ENCODE peak calls at places on chromosomes 11 and 22, in four cellular contexts. A, D, V and J are unnamed samples.

GRCh38 chr11:10666976-10667892 is 26.3 kb downstream of the IRAG1 start:
- DNase-seq in A (no peak), D (no peak), V (no peak), J (no peak)

GRCh38 chr22:31263896-31264295 is 28.4 kb downstream of the PIK3IP1 start:
- DNase-seq in A (no peak), D (no peak), V (no peak), J (no peak)

GRCh38 chr11:133894956-133895549 is 49.7 kb upstream of the SPATA19 start:
- DNase-seq in A (peak), D (peak), V (no peak), J (no peak)

GRCh38 chr22:20528405-20528978 is 21.1 kb downstream of the MED15 start:
- DNase-seq in A (no peak), D (no peak), V (no peak), J (no peak)

GRCh38 chr11:86954288-86955110 is 696 bp downstream of the FZD4 start:
- DNase-seq in A (no peak), D (peak), V (peak), J (no peak)

GRCh38 chr11:130816516-130816915 is 99.8 kb downstream of the SNX19 start:
- DNase-seq in A (no peak), D (no peak), V (no peak), J (no peak)

GRCh38 chr11:103528046-103528445 is 418.8 kb downstream of the DYNC2H1 start:
- DNase-seq in A (no peak), D (no peak), V (no peak), J (no peak)

GRCh38 chr11:31060880-31061279 is 308.7 kb downstream of the DCDC1 start:
- DNase-seq in A (no peak), D (no peak), V (no peak), J (peak)

GRCh38 chr11:42812408-42812807 is 499.4 kb upstream of the API5 start:
- DNase-seq in A (no peak), D (no peak), V (no peak), J (no peak)

GRCh38 chr11:76735841-76736240 is 47.3 kb upstream of the TSKU start:
- DNase-seq in A (no peak), D (no peak), V (peak), J (no peak)

GRCh38 chr11:10017050-10017449 is 277.0 kb downstream of the SBF2 start:
- DNase-seq in A (no peak), D (no peak), V (no peak), J (no peak)

GRCh38 chr22:46829140-46829891 is 66.9 kb downstream of the TBC1D22A start:
- DNase-seq in A (no peak), D (no peak), V (no peak), J (no peak)

GRCh38 chr11:33635161-33635560 is 65.5 kb downstream of the C11orf91 start:
- DNase-seq in A (no peak), D (no peak), V (no peak), J (no peak)

GRCh38 chr11:64146036-64146943 is 19.6 kb downstream of the MACROD1 start:
- DNase-seq in A (no peak), D (peak), V (peak), J (peak)

GRCh38 chr11:59076876-59077571 is 9.1 kb upstream of the GLYATL1B start:
- DNase-seq in A (no peak), D (no peak), V (no peak), J (no peak)

GRCh38 chr11:46808804-46809431 is 37.2 kb downstream of the CKAP5 start:
- DNase-seq in A (no peak), D (no peak), V (no peak), J (peak)

GRCh38 chr11:119258180-119258579 is 52.0 kb downstream of the CBL start:
- DNase-seq in A (no peak), D (no peak), V (no peak), J (no peak)

GRCh38 chr11:20671856-20672546 is 2.6 kb downstream of the NELL1 start:
- DNase-seq in A (no peak), D (no peak), V (peak), J (peak)

DNA sequence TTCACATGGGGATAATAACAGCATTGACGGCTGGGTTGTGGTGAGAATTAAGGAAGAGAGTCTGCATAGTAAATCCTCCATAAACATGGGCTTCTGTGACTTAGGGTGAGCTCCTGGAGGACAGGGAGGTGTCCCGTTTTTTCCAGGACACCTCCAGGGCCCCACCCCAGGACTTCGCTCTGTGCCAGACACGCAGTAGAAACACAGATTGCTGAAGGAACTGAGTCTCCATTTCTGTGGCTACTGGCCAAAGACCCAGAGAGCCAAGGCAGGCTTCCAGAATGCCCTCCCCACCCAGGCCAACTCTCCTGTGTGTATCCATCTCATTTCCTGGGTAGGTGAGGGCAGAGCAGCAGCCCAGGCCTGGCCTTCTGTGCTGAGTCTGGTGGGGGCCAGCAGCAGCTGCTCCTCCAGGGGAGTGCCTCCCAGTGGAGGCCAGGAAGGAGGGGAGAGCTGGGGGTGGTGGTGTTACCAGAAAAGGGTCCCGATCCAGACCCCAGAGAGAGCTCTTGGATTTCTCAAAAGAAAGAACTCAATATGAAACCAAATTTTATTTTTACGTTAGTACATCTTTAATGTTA is 9.5 kb upstream of the RFPL3 start:
- DNase-seq in A (no peak), D (no peak), V (no peak), J (no peak)
- TF ChIP-seq ETV6 in A (no peak), D (no peak), V (no peak), J (no peak)

DNA sequence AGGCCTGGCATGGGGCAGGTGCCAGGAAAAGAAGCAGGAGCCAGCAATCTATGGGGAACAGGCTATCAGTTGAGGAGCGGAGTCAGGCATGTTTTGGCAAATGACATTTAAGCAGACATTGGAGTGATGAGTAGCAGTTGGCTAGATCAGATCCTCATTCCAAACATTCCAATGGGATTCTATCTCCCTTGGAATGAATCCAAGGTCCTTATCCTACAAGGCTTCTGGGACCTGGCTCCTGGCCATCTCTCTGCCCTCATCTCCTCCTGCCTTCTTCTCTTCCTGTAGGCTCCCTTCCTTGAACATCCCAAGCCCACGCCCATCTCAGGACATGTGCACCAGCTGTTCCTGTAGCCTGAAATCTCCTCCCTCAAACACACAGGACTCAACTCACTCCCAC is 1074.5 kb downstream of the TBC1D22A start:
- DNase-seq in A (no peak), D (no peak), V (no peak), J (no peak)
- TF ChIP-seq ETV6 in A (no peak), D (no peak), V (no peak), J (no peak)

GRCh38 chr11:25943777-25944661 is 387.9 kb upstream of the ANO3 start:
- DNase-seq in A (no peak), D (no peak), V (no peak), J (no peak)
- TF ChIP-seq ETV6 in A (no peak), D (no peak), V (no peak), J (no peak)

GRCh38 chr11:17152306-17152705 is 55.5 kb downstream of the PIK3C2A start:
- DNase-seq in A (no peak), D (no peak), V (no peak), J (no peak)

GRCh38 chr11:17157773-17158172 is 50.0 kb downstream of the PIK3C2A start:
- DNase-seq in A (no peak), D (no peak), V (no peak), J (no peak)

GRCh38 chr11:17153759-17154158 is 54.0 kb downstream of the PIK3C2A start:
- DNase-seq in A (no peak), D (no peak), V (no peak), J (no peak)

GRCh38 chr11:17154409-17155159 is 53.2 kb downstream of the PIK3C2A start:
- DNase-seq in A (no peak), D (no peak), V (no peak), J (no peak)

DNA sequence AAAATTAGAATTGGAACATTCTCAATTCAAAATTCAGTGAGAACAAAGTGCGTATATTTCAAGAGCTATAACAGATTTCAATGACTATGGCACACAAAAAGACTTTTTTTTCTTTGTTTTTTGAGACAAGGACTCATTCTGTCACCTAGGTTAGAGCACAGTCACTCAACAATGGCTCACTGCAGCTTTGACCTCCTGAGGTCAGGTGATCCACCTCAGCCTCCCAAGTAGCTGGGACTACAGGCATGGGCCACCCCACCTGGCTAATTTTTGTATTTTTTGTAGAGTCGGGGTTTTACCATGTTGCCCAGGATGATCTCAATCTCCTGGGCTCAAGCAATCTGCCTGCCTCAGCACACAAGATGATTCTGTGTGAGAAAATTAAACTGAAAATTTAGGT is 51.5 kb downstream of the PIK3C2A start:
- DNase-seq in A (no peak), D (peak), V (no peak), J (no peak)
- TF ChIP-seq ETV6 in A (no peak), D (no peak), V (no peak), J (no peak)

DNA sequence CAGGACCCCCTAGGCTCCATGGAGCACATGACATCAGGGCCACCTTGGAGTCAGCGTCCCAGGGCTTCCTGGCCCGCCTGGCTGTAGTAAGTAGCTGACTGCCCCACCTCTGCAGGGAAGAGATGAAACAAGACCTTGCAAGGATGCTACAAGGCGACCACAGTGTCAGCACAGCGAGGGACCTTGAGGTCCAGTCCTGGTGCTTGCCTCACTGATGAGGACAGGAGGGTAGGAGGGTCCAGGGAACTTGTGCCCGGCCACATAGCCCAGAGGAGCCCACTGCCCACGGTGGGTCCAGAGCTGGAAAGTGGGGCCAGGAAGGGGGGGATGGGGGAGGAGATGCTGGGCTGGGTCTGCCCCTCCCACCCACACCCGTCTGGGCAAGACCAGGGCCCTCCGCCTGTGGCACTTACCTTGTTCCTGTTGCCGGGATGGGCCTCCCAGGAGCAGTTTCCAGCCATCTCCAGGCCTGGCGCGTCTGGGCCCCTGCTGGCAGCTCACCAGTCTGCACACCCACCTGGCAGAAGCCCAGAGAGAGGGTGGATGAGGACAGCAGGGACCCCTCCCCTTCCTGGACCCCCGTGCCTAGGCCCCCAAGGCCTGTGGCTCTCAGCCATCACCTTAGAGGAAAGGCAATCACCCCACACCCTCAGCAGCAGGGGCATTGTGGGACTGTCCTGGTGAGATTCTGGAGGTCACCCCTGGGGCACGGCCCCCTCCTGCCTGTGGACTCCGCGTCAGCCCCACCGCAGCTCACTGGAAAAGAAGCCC is 3.4 kb downstream of the MRGPRF start:
- DNase-seq in A (no peak), D (no peak), V (no peak), J (no peak)
- TF ChIP-seq ETV6 in A (no peak), D (no peak), V (no peak), J (no peak)

GRCh38 chr11:101584651-101585050 is 844 bp upstream of the TRPC6 start:
- DNase-seq in A (no peak), D (no peak), V (no peak), J (no peak)
- TF ChIP-seq ETV6 in A (no peak), D (no peak), V (no peak), J (no peak)

DNA sequence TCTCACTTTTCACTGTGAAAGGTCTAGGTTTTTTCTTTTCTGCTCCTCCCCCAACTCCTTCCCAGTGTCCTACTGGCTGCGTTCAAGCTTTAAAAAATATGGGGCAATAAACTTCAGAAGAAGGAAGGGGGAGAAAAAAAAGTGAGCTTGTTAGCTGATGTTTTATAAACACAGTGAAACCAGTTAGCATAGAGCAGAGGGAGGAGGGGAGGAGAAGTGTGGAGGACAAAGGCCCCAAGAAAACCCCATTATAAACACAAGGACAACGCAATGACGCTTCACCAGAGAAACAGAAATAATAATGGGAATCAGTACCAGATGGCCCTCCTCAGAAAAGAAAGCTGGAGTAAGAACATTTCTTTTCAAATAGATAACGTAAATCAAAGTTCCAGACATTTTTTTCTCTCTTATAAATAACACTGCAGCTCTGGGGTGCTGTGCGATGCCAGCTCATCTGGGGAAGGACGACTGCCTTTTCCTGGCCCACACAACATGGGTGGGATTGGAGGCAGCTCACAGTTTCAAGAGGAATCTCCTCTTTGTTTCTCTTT is 235.3 kb upstream of the NARS2 start:
- DNase-seq in A (no peak), D (no peak), V (no peak), J (no peak)
- TF ChIP-seq ETV6 in A (no peak), D (no peak), V (no peak), J (no peak)